ENCODE peak calls at places on chromosomes 6 and 20, in seven cellular contexts. T is kidney glomerular epithelial cell; X is psoas muscle; V is WTC11; I is stimulated activated CD4-positive, alpha-beta T cell treated with anti-CD3 and anti-CD28 coated beads, TNF-alpha, amount 100 ng/mL, for 1 hour; S is hypothalamus; M is NCI-H446. L is an unnamed sample.

GRCh38 chr6:72525821-72526550 is 95.9 kb upstream of the KCNQ5 start:
- DNase-seq in T (no peak), X (no peak), V (no peak), I (no peak), S (no peak), M (no peak), L (no peak)

GRCh38 chr6:13339863-13340635 is 11.7 kb upstream of the TBC1D7 start:
- DNase-seq in T (no peak), X (no peak), V (no peak), I (no peak), S (no peak), M (no peak), L (no peak)

GRCh38 chr6:7727951-7728854 is 2.3 kb downstream of the BMP6 start:
- DNase-seq in T (no peak), X (peak), V (peak), I (no peak), S (no peak), M (no peak), L (peak)

GRCh38 chr20:22690000-22690399 is 105.6 kb upstream of the FOXA2 start:
- DNase-seq in T (no peak), X (no peak), V (no peak), I (no peak), S (no peak), M (no peak), L (no peak)

GRCh38 chr6:38476141-38476540 is 163.6 kb downstream of the BTBD9 start:
- DNase-seq in T (no peak), X (no peak), V (no peak), I (no peak), S (no peak), M (no peak), L (no peak)

GRCh38 chr6:151327079-151327478 is 64.3 kb downstream of the ZBTB2 start:
- DNase-seq in T (no peak), X (no peak), V (no peak), I (no peak), S (no peak), M (no peak), L (no peak)

GRCh38 chr20:58697867-58698703 is 5.5 kb downstream of the NPEPL1 start:
- DNase-seq in T (no peak), X (no peak), V (peak), I (no peak), S (no peak), M (no peak), L (no peak)

GRCh38 chr6:12967686-12968085 is 251.1 kb downstream of the PHACTR1 start:
- DNase-seq in T (no peak), X (no peak), V (no peak), I (no peak), S (no peak), M (no peak), L (no peak)

GRCh38 chr20:17663486-17663885 is 18.6 kb downstream of the RRBP1 start:
- DNase-seq in T (no peak), X (no peak), V (no peak), I (no peak), S (no peak), M (no peak), L (no peak)

GRCh38 chr20:14406495-14406894 is 69.1 kb upstream of the FLRT3 start:
- DNase-seq in T (peak), X (no peak), V (no peak), I (no peak), S (no peak), M (no peak), L (peak)

GRCh38 chr6:16759646-16760535 is 1.4 kb downstream of the ATXN1 start:
- DNase-seq in T (peak), X (peak), V (peak), I (peak), S (peak), M (peak), L (peak)

GRCh38 chr6:15642276-15642675 is 20.6 kb downstream of the DTNBP1 start:
- DNase-seq in T (no peak), X (no peak), V (peak), I (no peak), S (no peak), M (no peak), L (no peak)